ENCODE peak calls at places on chromosomes 12 and 14, in six cellular contexts. E, B, X, N, P and M are unnamed samples.

GRCh38 chr12:30867415-30867814 is 59.1 kb upstream of the TSPAN11 start:
- DNase-seq in E (no peak), P (no peak), X (no peak), N (no peak), B (no peak), M (no peak)

GRCh38 chr12:117857632-117858274 is 111.0 kb downstream of the KSR2 start:
- DNase-seq in X (no peak), E (peak; percentile 28), B (peak; percentile 67), P (no peak), N (peak; percentile 28), M (no peak)

GRCh38 chr14:91509083-91509877 is 830 bp downstream of the PPP4R3A start:
- DNase-seq in E (peak; percentile 42), B (peak; percentile 46), X (peak; percentile 39), P (peak; percentile 32), N (no peak), M (peak; percentile 61)

GRCh38 chr14:73736842-73737241 is 22.7 kb upstream of the PNMA1 start:
- DNase-seq in E (no peak), N (no peak), X (no peak), B (no peak), P (no peak), M (no peak)

GRCh38 chr12:6074979-6075585 is 49.4 kb downstream of the VWF start:
- DNase-seq in N (peak; percentile 41), P (no peak), B (peak; percentile 51), X (no peak), E (peak; percentile 20), M (no peak)

GRCh38 chr12:53344824-53345485 is 8.8 kb upstream of the SP7 start:
- DNase-seq in X (peak; percentile 84), B (peak; percentile 86), P (peak; percentile 85), N (peak; percentile 71), E (peak; percentile 71), M (peak; percentile 75)

GRCh38 chr12:113194971-113195391 is 9.5 kb downstream of the RITA1 start:
- DNase-seq in E (no peak), B (peak; percentile 39), X (no peak), P (no peak), N (peak; percentile 85), M (no peak)

GRCh38 chr14:35339761-35340406 is 47.7 kb downstream of the PSMA6 start:
- DNase-seq in P (no peak), E (no peak), B (no peak), X (no peak), N (no peak), M (no peak)

GRCh38 chr12:109827566-109828550 is 5.3 kb downstream of the TRPV4 start:
- DNase-seq in B (no peak), X (no peak), N (no peak), E (no peak), P (no peak), M (no peak)

GRCh38 chr12:121240484-121241202 is 30.7 kb downstream of the P2RX4 start:
- DNase-seq in E (peak; percentile 99), N (peak; percentile 8), X (peak; percentile 95), B (peak; percentile 49), P (peak; percentile 92), M (no peak)

GRCh38 chr12:6434205-6435180 is 10.3 kb upstream of the CD27 start:
- DNase-seq in N (no peak), B (no peak), X (no peak), E (peak; percentile 44), P (no peak), M (no peak)

GRCh38 chr14:72907327-72907826 is 13.5 kb upstream of the DPF3 start:
- DNase-seq in P (no peak), B (no peak), X (no peak), E (no peak), N (peak; percentile 46), M (no peak)

GRCh38 chr12:61095131-61095530 is 1165.1 kb upstream of the USP15 start:
- DNase-seq in P (no peak), B (no peak), N (peak; percentile 30), E (no peak), X (no peak), M (no peak)

GRCh38 chr12:28909291-28909690 is 239.8 kb upstream of the FAR2 start:
- DNase-seq in P (no peak), E (no peak), X (no peak), N (peak; percentile 60), B (no peak), M (no peak)

GRCh38 chr12:103848132-103848531 is 7.1 kb upstream of the NT5DC3 start:
- DNase-seq in N (no peak), E (no peak), B (no peak), X (no peak), P (no peak), M (no peak)

GRCh38 chr12:45669093-45669492 is 60.4 kb upstream of the ARID2 start:
- DNase-seq in B (no peak), N (peak; percentile 7), P (no peak), X (no peak), E (no peak), M (peak; percentile 32)

GRCh38 chr12:3491938-3492867 is 1.2 kb downstream of the PRMT8 start:
- DNase-seq in X (peak; percentile 33), P (peak; percentile 23), N (peak; percentile 53), B (peak; percentile 95), E (peak; percentile 35), M (peak; percentile 47)

GRCh38 chr12:3493225-3494049 is 2.4 kb downstream of the PRMT8 start:
- DNase-seq in P (no peak), B (peak; percentile 78), E (no peak), N (no peak), X (no peak), M (no peak)

GRCh38 chr12:3492868-3493224 is 1.8 kb downstream of the PRMT8 start:
- DNase-seq in E (no peak), X (no peak), N (no peak), P (no peak), B (no peak), M (no peak)

GRCh38 chr12:3489057-3489456 is 1.9 kb upstream of the PRMT8 start:
- DNase-seq in E (no peak), X (no peak), P (no peak), B (no peak), N (peak; percentile 35), M (no peak)

DNA sequence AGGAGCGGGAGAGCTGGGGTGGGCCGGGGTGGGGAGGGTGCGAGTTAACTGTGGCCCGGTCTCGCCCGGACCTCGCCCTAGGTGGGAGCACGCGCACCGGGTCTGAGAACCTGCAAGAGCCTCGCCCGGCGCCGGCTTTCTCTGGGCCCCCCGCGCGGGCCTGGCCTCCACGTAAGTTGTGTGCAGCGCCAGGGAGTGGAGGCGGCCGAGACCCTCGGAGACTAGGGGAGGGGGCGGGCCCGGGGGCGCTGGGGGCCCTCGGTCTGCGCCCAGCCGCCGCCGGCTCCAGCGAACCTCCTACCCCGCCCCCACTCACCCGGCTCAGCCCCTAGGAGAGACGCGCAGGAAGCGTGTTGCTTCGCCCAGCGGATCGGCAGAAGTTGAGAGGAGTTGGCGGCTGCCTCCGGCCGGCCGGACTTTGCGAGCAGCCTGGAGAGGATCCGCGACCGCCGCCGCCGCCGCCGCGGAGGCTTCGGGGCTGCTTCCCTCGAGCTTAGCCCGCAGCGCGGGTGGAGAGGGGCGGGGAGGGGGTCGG is at the start of gene PRMT8:
- DNase-seq in N (peak; percentile 1), B (peak; percentile 86), P (no peak), E (no peak), X (no peak), M (no peak)
- H3K4me3 ChIP-seq in N (no peak within 1 kb of the TSS), B (peak within 1 kb of the TSS; percentile 75), P (no peak within 1 kb of the TSS), E (no peak within 1 kb of the TSS), X (no peak within 1 kb of the TSS), M (no peak within 1 kb of the TSS)

GRCh38 chr14:104369208-104369607 is 210.4 kb upstream of the C14orf180 start:
- DNase-seq in B (no peak), N (no peak), X (no peak), P (no peak), E (no peak), M (no peak)

GRCh38 chr14:104368751-104369100 is 210.8 kb upstream of the C14orf180 start:
- DNase-seq in X (no peak), P (no peak), B (no peak), E (no peak), N (no peak), M (no peak)

GRCh38 chr14:104371917-104372316 is 207.6 kb upstream of the C14orf180 start:
- DNase-seq in N (no peak), B (no peak), X (no peak), E (no peak), P (no peak), M (no peak)

GRCh38 chr14:104371031-104371430 is 208.5 kb upstream of the C14orf180 start:
- DNase-seq in E (no peak), P (no peak), N (no peak), B (no peak), X (no peak), M (no peak)

GRCh38 chr14:104370256-104370870 is 209.2 kb upstream of the C14orf180 start:
- DNase-seq in E (no peak), X (no peak), P (peak; percentile 32), B (peak; percentile 72), N (no peak), M (no peak)
- TF ChIP-seq CTCF in E (no peak), X (peak; percentile 10), P (no peak), B (peak; percentile 61), N (no peak), M (peak; percentile 21)

DNA sequence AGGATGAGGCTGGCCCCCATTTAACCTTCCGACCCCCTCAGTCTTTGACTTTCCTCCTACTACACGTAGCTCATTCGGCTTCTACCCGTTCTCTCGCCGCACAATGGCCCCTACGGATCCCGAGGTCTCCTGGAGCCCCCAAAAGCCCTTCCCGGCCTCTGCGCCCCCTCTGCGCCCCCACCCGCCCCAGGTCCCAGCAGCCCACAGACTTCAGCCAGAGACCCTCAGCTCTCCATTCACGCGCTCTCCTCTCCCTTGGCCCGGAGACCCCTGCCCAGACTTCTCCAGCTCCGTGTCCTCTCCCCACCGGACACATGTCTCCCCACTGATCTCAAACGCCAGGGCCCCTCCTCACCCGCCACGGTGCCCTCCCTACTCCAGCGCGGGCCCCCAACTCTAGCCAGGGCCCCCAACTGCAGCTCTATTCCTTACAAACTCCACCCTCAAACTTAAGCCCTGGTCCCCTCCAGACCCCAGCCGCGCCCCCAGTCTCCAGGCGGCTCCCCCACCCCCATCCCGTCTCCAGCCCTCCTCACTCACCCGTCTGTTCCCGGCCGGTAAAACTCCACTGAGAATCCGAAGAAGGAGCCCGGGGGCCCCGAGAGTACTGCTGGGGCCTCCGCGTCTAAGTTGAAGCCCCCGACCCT is 502 bp downstream of the ITGA5 start:
- DNase-seq in B (no peak), N (no peak), E (peak; percentile 17), X (no peak), P (peak; percentile 37), M (no peak)
- H3K27me3 ChIP-seq in B (no peaks in the 10 kb centered on the region), N (no peaks in the 10 kb centered on the region), E (no peaks in the 10 kb centered on the region), X (no peaks in the 10 kb centered on the region), P (no peaks in the 10 kb centered on the region), M (no peaks in the 10 kb centered on the region)

DNA sequence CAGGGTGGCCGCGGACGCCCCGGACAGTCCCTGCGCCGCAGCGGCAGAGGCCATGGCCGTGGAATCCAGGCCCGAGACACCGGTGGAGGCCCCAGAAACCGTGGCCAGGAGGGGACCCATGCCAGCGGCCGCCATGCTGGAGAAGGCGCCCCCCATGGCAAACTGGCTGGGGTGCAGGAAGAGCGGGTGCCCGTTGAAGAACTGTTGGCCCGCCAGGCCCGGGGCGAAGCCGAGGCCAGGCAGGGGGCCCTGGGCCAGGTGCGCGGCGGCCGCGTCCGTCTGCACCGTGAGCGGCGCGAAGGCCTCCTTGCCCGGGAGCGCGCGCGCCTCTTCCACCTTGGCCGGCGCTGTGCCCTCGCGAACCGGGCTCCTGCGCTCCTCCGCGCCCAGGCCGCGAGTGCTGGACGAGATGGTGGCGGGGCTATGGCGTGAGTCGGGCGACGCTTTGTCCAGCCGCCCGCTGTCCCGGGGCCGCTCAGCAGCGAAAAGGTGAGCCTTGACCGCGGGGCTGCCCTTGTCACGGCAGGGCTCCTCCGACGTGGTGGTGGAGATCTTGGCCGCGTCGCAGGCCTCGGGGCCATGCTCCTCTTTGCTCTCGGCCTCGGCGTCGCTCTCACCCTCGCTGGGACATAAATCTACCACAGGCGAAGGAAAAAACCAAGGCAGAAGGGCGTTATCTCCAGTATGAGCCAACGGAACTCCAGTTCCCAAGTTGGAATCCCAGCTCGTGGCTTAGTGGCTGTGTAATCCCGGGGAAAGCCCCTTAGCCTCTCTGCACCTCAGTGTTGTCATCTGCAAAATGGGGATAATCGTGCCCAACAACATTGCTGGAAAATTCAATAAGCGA is 9.6 kb downstream of the TBX3 start:
- DNase-seq in P (no peak), B (peak; percentile 56), N (no peak), X (no peak), E (no peak), M (no peak)
- H3K4me3 ChIP-seq in P (no peak overlapping the region), B (no peak overlapping the region), N (peak overlapping the region; percentile 39), X (peak overlapping the region; percentile 15), E (no peak overlapping the region), M (no peak overlapping the region)